ENCODE peak calls at places on chromosomes 4 and X, in five cellular contexts. E is mesenchymal stem cell, H is neuronal stem cell, O is IMR-90, G is H1. R is an unnamed sample.

GRCh38 chr4:167986044-167986443 is 106.3 kb upstream of the ANXA10 start:
- DNase-seq in O (no peak), G (no peak), H (no peak), E (no peak), R (no peak)

GRCh38 chr4:142097015-142097414 is 460.6 kb downstream of the IL15 start:
- DNase-seq in G (no peak), E (no peak), O (no peak), H (no peak), R (no peak)

GRCh38 chr4:110959041-110959643 is 336.3 kb upstream of the PITX2 start:
- DNase-seq in O (peak), H (no peak), G (no peak), E (peak), R (no peak)

GRCh38 chr4:174528226-174528625 is 5.9 kb upstream of the HPGD start:
- DNase-seq in O (no peak), H (no peak), E (no peak), G (no peak), R (no peak)

GRCh38 chr4:101938836-101939235 is 148.3 kb downstream of the BANK1 start:
- DNase-seq in O (no peak), E (no peak), H (no peak), G (no peak), R (no peak)

GRCh38 chrX:36334508-36335015 is 415.0 kb downstream of the CFAP47 start:
- DNase-seq in E (no peak), H (no peak), O (no peak), G (no peak), R (no peak)

GRCh38 chr4:16026155-16026761 is 57.6 kb downstream of the PROM1 start:
- DNase-seq in H (peak), O (peak), E (peak), G (no peak), R (no peak)

GRCh38 chr4:128737098-128737513 is 72.4 kb upstream of the JADE1 start:
- DNase-seq in O (no peak), G (no peak), E (no peak), H (no peak), R (peak)

GRCh38 chr4:130603043-130603442 is 1507.1 kb downstream of the C4orf33 start:
- DNase-seq in G (no peak), H (no peak), E (no peak), O (no peak), R (no peak)

GRCh38 chr4:77155631-77156345 is 1.2 kb upstream of the CCNG2 start:
- DNase-seq in O (no peak), G (no peak), H (no peak), E (no peak), R (no peak)

GRCh38 chr4:48543796-48544195 is 53.7 kb downstream of the ZAR1 start:
- DNase-seq in H (no peak), G (no peak), O (peak), E (no peak), R (no peak)

GRCh38 chrX:154599531-154599930 is 14.6 kb downstream of the CTAG1A start:
- DNase-seq in O (no peak), H (no peak), E (no peak), G (no peak), R (no peak)

GRCh38 chrX:31555506-31555905 is 483.7 kb upstream of the FTHL17 start:
- DNase-seq in E (no peak), O (peak), G (no peak), H (no peak), R (no peak)

GRCh38 chr4:150828159-150828558 is 186.9 kb downstream of the LRBA start:
- DNase-seq in E (no peak), H (no peak), G (no peak), O (no peak), R (no peak)

GRCh38 chrX:44881549-44881948 is 8.6 kb downstream of the KDM6A start:
- DNase-seq in E (no peak), O (no peak), G (no peak), H (no peak), R (no peak)

GRCh38 chrX:137550561-137551305 is 15.2 kb upstream of the ZIC3 start:
- DNase-seq in E (no peak), O (no peak), G (no peak), H (no peak), R (peak)

GRCh38 chr4:19152264-19152663 is 1099.4 kb upstream of the SLIT2 start:
- DNase-seq in G (no peak), H (no peak), O (no peak), E (no peak), R (no peak)

GRCh38 chr4:110869114-110869513 is 246.2 kb upstream of the PITX2 start:
- DNase-seq in H (no peak), G (no peak), E (no peak), O (peak), R (no peak)

GRCh38 chr4:11268149-11268548 is 160.5 kb downstream of the HS3ST1 start:
- DNase-seq in G (no peak), H (no peak), E (no peak), O (no peak), R (no peak)

GRCh38 chr4:121252224-121252806 is 88.2 kb upstream of the TNIP3 start:
- DNase-seq in G (peak), O (peak), E (peak), H (peak), R (peak)

GRCh38 chr4:94410678-94411206 is 41.0 kb upstream of the PDLIM5 start:
- DNase-seq in O (no peak), H (no peak), E (peak), G (no peak), R (no peak)

GRCh38 chr4:13590766-13591165 is 36.8 kb downstream of the BOD1L1 start:
- DNase-seq in E (no peak), O (no peak), H (no peak), G (no peak), R (no peak)

GRCh38 chr4:34289962-34290361 is 1954.4 kb downstream of the ARAP2 start:
- DNase-seq in E (no peak), H (no peak), G (no peak), O (no peak), R (no peak)

GRCh38 chr4:25621027-25621930 is 34.4 kb upstream of the SLC34A2 start:
- DNase-seq in H (peak), E (no peak), O (no peak), G (no peak), R (no peak)

GRCh38 chr4:184453402-184454160 is 20.8 kb downstream of the IRF2 start:
- DNase-seq in G (no peak), E (peak), H (no peak), O (peak), R (no peak)

GRCh38 chr4:77818667-77819408 is at the start of gene CNOT6L:
- DNase-seq in E (peak), H (peak), O (peak), G (no peak), R (peak)

GRCh38 chr4:112448211-112448745 is 67.7 kb downstream of the NEUROG2 start:
- DNase-seq in E (no peak), G (no peak), H (no peak), O (peak), R (no peak)

GRCh38 chrX:1464282-1465131 is 11.8 kb upstream of the ASMTL start:
- DNase-seq in G (no peak), H (no peak), E (no peak), O (no peak), R (peak)

GRCh38 chr4:122796801-122797404 is 29.7 kb upstream of the FGF2 start:
- DNase-seq in G (peak), E (no peak), O (peak), H (no peak), R (peak)
- H4K91ac ChIP-seq in G (peak), E (peak), O (peak), H (no peak), R (peak)

GRCh38 chrX:48521353-48522243 is at the start of gene EBP:
- DNase-seq in O (peak), G (peak), E (peak), H (peak), R (peak)

GRCh38 chrX:48522291-48522690 is 683 bp downstream of the EBP start:
- DNase-seq in E (no peak), H (no peak), G (no peak), O (no peak), R (no peak)

GRCh38 chrX:48523682-48524081 is 2.1 kb downstream of the EBP start:
- DNase-seq in O (no peak), E (no peak), G (no peak), H (no peak), R (no peak)

GRCh38 chrX:48520455-48520854 is 1.2 kb upstream of the EBP start:
- DNase-seq in G (no peak), O (no peak), E (no peak), H (no peak), R (no peak)

GRCh38 chrX:48520976-48521352 is 644 bp upstream of the EBP start:
- DNase-seq in G (no peak), H (no peak), O (no peak), E (no peak), R (peak)
- H2BK120ac ChIP-seq in G (no peak), H (no peak), O (no peak), E (no peak), R (no peak)

GRCh38 chr4:156230151-156230550 is 276.5 kb upstream of the CTSO start:
- DNase-seq in O (no peak), G (no peak), E (no peak), H (no peak), R (no peak)

GRCh38 chr4:156223985-156224384 is 270.3 kb upstream of the CTSO start:
- DNase-seq in E (no peak), O (no peak), G (no peak), H (no peak), R (no peak)

GRCh38 chr4:156228706-156229105 is 275.0 kb upstream of the CTSO start:
- DNase-seq in O (peak), E (no peak), G (no peak), H (no peak), R (no peak)

DNA sequence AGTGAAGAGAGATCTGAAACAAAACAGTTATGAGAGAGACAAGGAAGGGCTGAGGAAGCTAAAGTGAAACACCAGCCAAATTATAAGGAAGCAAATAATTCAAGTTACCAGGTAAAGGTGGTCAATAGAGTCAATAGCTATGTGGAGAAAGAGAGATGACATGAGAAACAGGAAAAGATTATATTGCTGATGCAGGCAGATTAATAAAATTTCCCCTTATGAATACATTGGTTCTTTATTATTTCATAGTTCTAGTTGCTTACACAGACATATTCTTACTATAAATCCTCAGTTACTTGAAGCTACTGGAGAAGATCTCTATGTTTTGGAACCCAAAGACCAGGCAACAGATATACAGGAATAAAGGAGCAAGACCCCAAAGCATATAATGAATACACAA is 273.7 kb upstream of the CTSO start:
- DNase-seq in H (no peak), G (no peak), E (no peak), O (no peak), R (no peak)
- H2BK15ac ChIP-seq in H (no peak), G (no peak), E (no peak), O (no peak), R (no peak)

GRCh38 chrX:69088171-69088938 is 76.9 kb downstream of the PJA1 start:
- DNase-seq in O (peak), H (peak), E (peak), G (no peak), R (peak)

GRCh38 chrX:69083785-69084184 is 81.5 kb downstream of the PJA1 start:
- DNase-seq in H (no peak), O (no peak), G (no peak), E (no peak), R (no peak)

GRCh38 chrX:69083361-69083760 is 81.9 kb downstream of the PJA1 start:
- DNase-seq in H (no peak), E (no peak), G (no peak), O (no peak), R (no peak)

GRCh38 chrX:69085151-69085550 is 80.1 kb downstream of the PJA1 start:
- DNase-seq in O (no peak), H (no peak), E (no peak), G (no peak), R (no peak)

GRCh38 chrX:69085826-69086225 is 79.4 kb downstream of the PJA1 start:
- DNase-seq in G (no peak), H (no peak), O (no peak), E (no peak), R (no peak)
- H4K91ac ChIP-seq in G (no peak), H (no peak), O (no peak), E (no peak), R (no peak)

GRCh38 chrX:47422444-47422843 is 52.1 kb downstream of the ZNF157 start:
- DNase-seq in E (no peak), O (no peak), H (no peak), G (no peak), R (no peak)
- H2BK120ac ChIP-seq in E (no peak), O (no peak), H (no peak), G (no peak), R (no peak)

DNA sequence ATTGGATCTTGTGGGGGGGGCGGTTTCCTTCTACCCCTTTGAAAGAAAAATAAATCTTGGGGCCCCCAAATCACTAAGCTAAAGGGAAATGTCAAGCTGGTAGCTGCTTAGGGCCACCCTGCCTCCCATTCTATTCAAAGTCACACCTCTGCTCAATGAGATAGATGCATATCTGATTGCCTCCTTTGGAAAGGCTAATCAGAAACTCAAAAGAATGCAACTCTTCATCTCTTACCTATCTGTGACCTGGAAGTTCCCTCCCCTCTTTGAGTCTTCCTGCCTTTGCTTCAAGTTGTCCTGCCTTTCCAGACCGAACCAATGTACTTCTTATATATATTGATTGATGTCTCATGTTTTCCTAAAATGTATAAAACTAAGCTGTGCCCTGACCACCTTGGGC is 7.0 kb downstream of the C4orf51 start:
- DNase-seq in E (no peak), O (no peak), G (no peak), H (no peak), R (no peak)
- H2BK15ac ChIP-seq in E (no peak), O (no peak), G (no peak), H (no peak), R (no peak)

DNA sequence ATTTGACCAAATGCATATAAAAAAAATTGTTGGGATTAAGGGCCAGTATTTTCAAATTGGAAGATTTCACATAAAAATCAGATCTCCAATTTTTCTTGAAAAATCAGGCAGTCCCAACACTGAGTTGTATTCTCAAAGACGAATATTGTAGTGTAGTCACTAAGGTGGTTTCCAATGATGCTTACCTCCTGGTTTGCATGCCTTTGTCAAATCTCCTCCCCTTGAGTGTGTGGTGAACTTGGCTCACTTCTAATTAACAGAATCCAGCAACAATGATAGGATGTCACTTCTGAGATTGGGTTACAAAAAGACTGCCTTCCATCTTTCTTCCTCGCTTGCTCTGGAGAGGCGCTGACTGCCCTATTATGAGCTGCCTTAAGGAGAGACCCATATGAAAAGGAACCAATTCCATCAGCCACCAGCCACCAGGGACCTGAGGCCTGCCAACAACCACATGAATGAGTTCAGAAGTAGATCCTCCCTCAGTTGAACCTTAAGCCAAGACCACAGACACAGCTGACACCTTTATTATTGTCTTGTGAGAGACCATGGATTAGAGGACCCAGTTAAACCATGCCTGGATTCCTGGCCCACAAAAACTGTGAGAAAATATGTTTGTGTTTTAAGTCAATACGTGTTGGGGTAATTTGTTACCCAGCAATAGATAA is 31.2 kb upstream of the TSPAN5 start:
- DNase-seq in H (no peak), G (no peak), O (no peak), E (no peak), R (no peak)
- H4K91ac ChIP-seq in H (no peak), G (no peak), O (no peak), E (peak), R (no peak)